ENCODE peak calls at places on chromosome 4, in six cellular contexts. I, B, R, X, J and Y are unnamed samples. For H3K4me1 and H3K27me3, the result is how much of the 10 kb centered on the place peaks cover.

GRCh38 chr4:52126946-52127345 is 75.8 kb downstream of the SPATA18 start:
- DNase-seq in I (no peak), R (no peak), J (no peak), B (no peak), X (no peak), Y (no peak)

GRCh38 chr4:36206586-36206985 is 37.7 kb downstream of the ARAP2 start:
- DNase-seq in J (no peak), R (no peak), B (no peak), X (no peak), I (no peak), Y (no peak)

GRCh38 chr4:59655996-59656395 is 1544.1 kb upstream of the ADGRL3 start:
- DNase-seq in I (peak), R (no peak), X (peak), J (no peak), B (no peak), Y (no peak)

GRCh38 chr4:105234582-105234981 is 87.9 kb downstream of the TET2 start:
- DNase-seq in B (no peak), I (no peak), J (no peak), R (no peak), X (no peak), Y (no peak)

GRCh38 chr4:8048856-8049686 is 109.4 kb upstream of the AFAP1 start:
- DNase-seq in J (no peak), X (no peak), B (no peak), R (no peak), I (peak), Y (no peak)

GRCh38 chr4:185421366-185422124 is 4.2 kb downstream of the UFSP2 start:
- DNase-seq in I (no peak), X (no peak), J (peak), B (no peak), R (no peak), Y (no peak)

GRCh38 chr4:9969526-9970398 is 51.5 kb downstream of the SLC2A9 start:
- DNase-seq in I (no peak), X (no peak), R (no peak), B (no peak), J (no peak), Y (no peak)

GRCh38 chr4:8772499-8773123 is 99.0 kb downstream of the HMX1 start:
- DNase-seq in R (no peak), J (no peak), B (no peak), I (no peak), X (no peak), Y (no peak)

GRCh38 chr4:168335621-168336020 is 17.1 kb upstream of the DDX60 start:
- DNase-seq in B (no peak), J (no peak), R (no peak), I (no peak), X (no peak), Y (no peak)

GRCh38 chr4:140102406-140102805 is 51.6 kb downstream of the MAML3 start:
- DNase-seq in J (no peak), R (no peak), I (no peak), X (no peak), B (no peak), Y (no peak)

GRCh38 chr4:14169460-14169859 is 541.9 kb upstream of the BOD1L1 start:
- DNase-seq in J (no peak), X (no peak), R (peak), I (no peak), B (no peak), Y (no peak)

GRCh38 chr4:153530284-153530995 is 64.3 kb downstream of the TMEM131L start:
- DNase-seq in J (no peak), X (no peak), B (no peak), R (no peak), I (no peak), Y (no peak)

GRCh38 chr4:153532636-153533035 is 66.5 kb downstream of the TMEM131L start:
- DNase-seq in B (no peak), I (no peak), R (no peak), J (no peak), X (no peak), Y (no peak)

GRCh38 chr4:153529646-153530045 is 63.5 kb downstream of the TMEM131L start:
- DNase-seq in J (no peak), R (no peak), I (no peak), B (no peak), X (no peak), Y (no peak)

GRCh38 chr4:153532227-153532626 is 66.1 kb downstream of the TMEM131L start:
- DNase-seq in B (no peak), J (no peak), X (no peak), R (no peak), I (no peak), Y (no peak)

DNA sequence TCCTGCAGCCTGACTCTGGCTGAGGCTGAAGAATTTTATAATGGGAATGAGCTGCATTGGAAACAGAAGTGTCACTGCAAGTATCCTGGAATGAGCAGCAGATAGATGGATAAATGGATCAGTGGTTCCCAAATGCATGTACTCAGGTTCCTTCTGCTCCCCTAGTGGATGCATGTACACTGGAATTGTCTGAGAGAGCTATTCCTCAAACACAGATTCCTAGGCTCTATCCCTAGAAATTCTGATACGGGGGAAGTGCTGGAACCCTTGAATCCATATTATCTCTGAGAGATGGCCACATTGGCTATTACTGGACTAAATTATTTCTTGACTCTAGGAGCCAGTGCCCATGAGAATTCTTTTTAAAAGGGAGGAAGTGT is 64.8 kb downstream of the TMEM131L start:
- DNase-seq in I (no peak), B (no peak), J (no peak), R (no peak), X (no peak), Y (no peak)
- H3K4me1 ChIP-seq in I (under half), B (half or more), J (under half), R (under half), X (under half), Y (under half)

DNA sequence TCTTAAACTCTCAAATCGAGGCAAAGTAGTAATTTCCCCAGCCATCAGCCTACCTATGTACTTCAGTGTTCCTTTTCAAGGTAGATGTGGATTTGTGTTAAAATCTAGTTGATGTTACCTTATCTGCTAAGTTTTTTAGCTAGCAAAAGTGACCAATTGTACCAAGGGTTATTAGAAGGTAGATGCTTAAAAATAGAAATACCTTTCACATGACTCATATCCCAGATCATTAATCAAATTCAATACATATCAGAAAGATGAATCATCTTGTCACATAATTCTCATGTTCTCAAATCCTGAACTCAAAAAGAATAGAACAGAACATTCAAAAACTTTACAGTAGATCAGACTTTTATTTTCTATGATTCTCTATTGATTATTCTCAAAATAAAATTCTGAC is 3.5 kb downstream of the ENAM start:
- DNase-seq in I (no peak), R (no peak), X (no peak), J (no peak), B (no peak), Y (no peak)
- H3K27ac ChIP-seq in I (no peak), R (no peak), X (no peak), J (no peak), B (no peak), Y (no peak)

GRCh38 chr4:54215379-54216072 is 13.6 kb upstream of the PDGFRA start:
- DNase-seq in J (no peak), R (no peak), B (no peak), X (no peak), I (no peak), Y (no peak)

GRCh38 chr4:54213001-54213400 is 16.1 kb upstream of the PDGFRA start:
- DNase-seq in R (no peak), B (no peak), I (no peak), J (no peak), X (no peak), Y (no peak)

GRCh38 chr4:54217642-54218486 is 11.2 kb upstream of the PDGFRA start:
- DNase-seq in I (peak), J (peak), B (peak), X (peak), R (peak), Y (peak)

GRCh38 chr4:54213812-54214211 is 15.3 kb upstream of the PDGFRA start:
- DNase-seq in J (no peak), B (no peak), X (peak), I (no peak), R (peak), Y (no peak)

DNA sequence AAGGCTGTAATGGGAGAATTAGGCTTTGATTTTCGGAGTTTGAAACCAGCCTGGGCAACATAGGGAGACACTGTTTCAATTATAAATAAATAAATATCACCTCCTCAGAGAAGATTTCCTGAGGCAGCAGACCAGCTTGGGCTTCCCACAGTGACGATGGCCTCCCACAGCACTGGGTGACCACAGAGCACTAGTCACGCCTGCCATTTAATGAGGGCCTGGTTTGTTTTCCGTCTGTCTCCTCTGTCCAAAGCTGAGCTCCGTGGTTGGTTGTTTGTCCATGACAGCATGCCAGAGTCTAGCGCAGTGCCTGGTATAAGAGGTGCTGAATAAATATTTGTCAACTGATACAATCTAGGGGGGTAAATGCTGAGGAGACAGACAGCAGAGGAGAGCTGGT is 10.4 kb upstream of the PDGFRA start:
- DNase-seq in J (no peak), X (no peak), B (no peak), R (no peak), I (no peak), Y (no peak)
- H3K27me3 ChIP-seq in J (under half), X (under half), B (under half), R (under half), I (half or more), Y (under half)

GRCh38 chr4:73468170-73468569 is 13.4 kb upstream of the AFM start:
- DNase-seq in R (no peak), I (no peak), X (no peak), B (no peak), J (no peak), Y (no peak)
- H3K4me1 ChIP-seq in R (under half), I (under half), X (under half), B (under half), J (under half), Y (under half)

DNA sequence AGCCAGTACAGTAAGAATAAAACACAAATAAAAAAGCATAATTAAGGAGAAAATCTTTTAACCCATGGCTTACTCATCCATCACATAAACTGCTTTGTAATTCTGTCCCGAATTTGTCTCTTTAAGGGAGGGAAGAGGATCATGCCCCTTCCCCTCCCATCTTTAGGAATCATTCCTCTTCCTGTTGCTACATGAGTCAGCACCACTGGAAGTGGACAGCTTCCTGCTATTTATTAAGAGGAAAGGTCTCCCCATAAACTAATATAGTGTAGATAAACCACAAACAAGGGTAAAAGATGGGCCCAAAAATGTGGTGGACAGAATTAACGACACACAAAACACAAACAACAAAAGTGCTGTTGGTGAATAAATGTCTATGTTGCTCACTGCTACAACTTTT is 75.8 kb downstream of the PPP3CA start:
- DNase-seq in B (no peak), X (no peak), J (no peak), I (no peak), R (no peak), Y (no peak)
- H3K27ac ChIP-seq in B (no peak), X (no peak), J (no peak), I (no peak), R (no peak), Y (no peak)

GRCh38 chr4:15778742-15779231 is 659 bp downstream of the CD38 start:
- DNase-seq in I (no peak), J (peak), X (peak), R (peak), B (peak), Y (no peak)
- H3K27me3 ChIP-seq in I (half or more), J (under half), X (half or more), R (under half), B (under half), Y (under half)

GRCh38 chr4:41874873-41875272 is 60.4 kb upstream of the TMEM33 start:
- DNase-seq in J (no peak), I (no peak), X (no peak), B (no peak), R (no peak), Y (no peak)

GRCh38 chr4:41878991-41879491 is 56.2 kb upstream of the TMEM33 start:
- DNase-seq in I (peak), R (no peak), J (no peak), X (no peak), B (no peak), Y (no peak)

GRCh38 chr4:41878170-41878941 is 56.9 kb upstream of the TMEM33 start:
- DNase-seq in J (no peak), R (no peak), B (no peak), X (no peak), I (peak), Y (no peak)

GRCh38 chr4:41879552-41879951 is 55.7 kb upstream of the TMEM33 start:
- DNase-seq in I (no peak), R (no peak), J (no peak), B (no peak), X (no peak), Y (no peak)

GRCh38 chr4:41877020-41877796 is 58.0 kb upstream of the TMEM33 start:
- DNase-seq in X (no peak), I (no peak), R (no peak), J (no peak), B (no peak), Y (no peak)
- H3K4me1 ChIP-seq in X (under half), I (under half), R (under half), J (under half), B (under half), Y (under half)

GRCh38 chr4:104044369-104044768 is 324.6 kb upstream of the TACR3 start:
- DNase-seq in X (no peak), B (no peak), R (no peak), J (no peak), I (no peak), Y (no peak)
- H3K27ac ChIP-seq in X (no peak), B (no peak), R (no peak), J (no peak), I (no peak), Y (no peak)

GRCh38 chr4:93829531-93830089 is 1.1 kb downstream of the ATOH1 start:
- DNase-seq in I (peak), J (no peak), B (no peak), X (no peak), R (no peak), Y (no peak)

GRCh38 chr4:93827272-93827947 is 1.1 kb upstream of the ATOH1 start:
- DNase-seq in R (peak), X (no peak), B (peak), I (peak), J (no peak), Y (no peak)

GRCh38 chr4:93828830-93829530 is 427 bp downstream of the ATOH1 start:
- DNase-seq in B (peak), I (peak), R (no peak), X (peak), J (peak), Y (no peak)

GRCh38 chr4:93830090-93830818 is 1.7 kb downstream of the ATOH1 start:
- DNase-seq in J (no peak), X (no peak), B (no peak), I (peak), R (no peak), Y (no peak)

DNA sequence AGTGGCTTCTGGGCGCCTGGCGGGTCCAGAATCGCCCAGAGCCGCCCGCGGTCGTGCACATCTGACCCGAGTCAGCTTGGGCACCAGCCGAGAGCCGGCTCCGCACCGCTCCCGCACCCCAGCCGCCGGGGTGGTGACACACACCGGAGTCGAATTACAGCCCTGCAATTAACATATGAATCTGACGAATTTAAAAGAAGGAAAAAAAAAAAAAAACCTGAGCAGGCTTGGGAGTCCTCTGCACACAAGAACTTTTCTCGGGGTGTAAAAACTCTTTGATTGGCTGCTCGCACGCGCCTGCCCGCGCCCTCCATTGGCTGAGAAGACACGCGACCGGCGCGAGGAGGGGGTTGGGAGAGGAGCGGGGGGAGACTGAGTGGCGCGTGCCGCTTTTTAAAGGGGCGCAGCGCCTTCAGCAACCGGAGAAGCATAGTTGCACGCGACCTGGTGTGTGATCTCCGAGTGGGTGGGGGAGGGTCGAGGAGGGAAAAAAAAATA is at the start of gene ATOH1:
- DNase-seq in R (peak), I (peak), X (peak), J (peak), B (peak), Y (no peak)
- H3K27me3 ChIP-seq in R (under half), I (half or more), X (half or more), J (half or more), B (half or more), Y (half or more)

GRCh38 chr4:75232546-75232945 is 281.7 kb downstream of the RCHY1 start:
- DNase-seq in R (no peak), J (no peak), I (no peak), X (no peak), B (no peak), Y (peak)
- H3K4me1 ChIP-seq in R (under half), J (under half), I (under half), X (under half), B (under half), Y (under half)